ENCODE peak calls at places on chromosomes 13 and 19, in six cellular contexts. N is A549; W is HEK293T; E is AG20443; V is stimulated activated effector memory CD8-positive, alpha-beta T cell treated with anti-CD3 and anti-CD28 coated beads, Interleukin-12 subunit alpha, Interleukin-12 subunit beta, amount 100 ng/mL, for 72 hours; X is cardiac septum. M is an unnamed sample.

GRCh38 chr19:1787116-1787515 is 25.0 kb downstream of the ATP8B3 start:
- DNase-seq in V (no peak), X (no peak), N (no peak), W (no peak), E (no peak), M (no peak)

GRCh38 chr13:99969934-99970760 is 1.4 kb downstream of the ZIC5 start:
- DNase-seq in X (no peak), W (peak), V (peak), E (no peak), N (peak), M (no peak)

GRCh38 chr13:73593199-73593765 is 534.5 kb downstream of the KLF5 start:
- DNase-seq in X (no peak), N (no peak), V (no peak), E (no peak), W (no peak), M (no peak)

GRCh38 chr13:50955212-50955611 is 45.6 kb downstream of the RNASEH2B start:
- DNase-seq in W (no peak), N (no peak), V (no peak), E (no peak), X (no peak), M (no peak)

GRCh38 chr13:31056650-31057275 is 104.9 kb downstream of the HSPH1 start:
- DNase-seq in W (no peak), N (no peak), V (no peak), E (peak), X (no peak), M (peak)

GRCh38 chr19:8550070-8550469 is 27.2 kb downstream of the MYO1F start:
- DNase-seq in W (no peak), V (no peak), N (no peak), X (no peak), E (no peak), M (no peak)

GRCh38 chr13:44573790-44574465 is 2.2 kb downstream of the TSC22D1 start:
- DNase-seq in N (peak), W (peak), V (no peak), E (peak), X (no peak), M (peak)

GRCh38 chr13:58151452-58151851 is 519.9 kb downstream of the PCDH17 start:
- DNase-seq in N (no peak), E (no peak), V (no peak), X (no peak), W (no peak), M (no peak)

GRCh38 chr13:90493667-90494066 is 853.8 kb upstream of the MIR17HG start:
- DNase-seq in X (no peak), N (no peak), V (no peak), W (no peak), E (no peak), M (no peak)

GRCh38 chr19:55305491-55305890 is 19.6 kb downstream of the TMEM150B start:
- DNase-seq in W (peak), E (peak), N (peak), V (peak), X (no peak), M (peak)

GRCh38 chr13:46593403-46593802 is 40.4 kb downstream of the LRCH1 start:
- DNase-seq in W (no peak), N (no peak), V (peak), X (no peak), E (no peak), M (no peak)

GRCh38 chr13:43054803-43055802 is 31.7 kb downstream of the DNAJC15 start:
- DNase-seq in V (no peak), E (peak), X (no peak), W (peak), N (peak), M (peak)

GRCh38 chr19:29626386-29626785 is 20.3 kb downstream of the POP4 start:
- DNase-seq in N (no peak), X (no peak), E (no peak), W (no peak), V (no peak), M (no peak)

GRCh38 chr13:99655351-99656091 is 154.2 kb downstream of the TM9SF2 start:
- DNase-seq in E (peak), V (peak), N (peak), X (no peak), W (no peak), M (peak)

GRCh38 chr13:40146586-40147240 is 491.3 kb downstream of the COG6 start:
- DNase-seq in E (no peak), X (no peak), N (no peak), V (no peak), W (no peak), M (no peak)

GRCh38 chr19:46901701-46902401 is 41.1 kb downstream of the ARHGAP35 start:
- DNase-seq in V (no peak), E (no peak), X (no peak), W (no peak), N (no peak), M (no peak)

GRCh38 chr13:98216135-98216565 is 39.1 kb upstream of the RNF113B start:
- DNase-seq in W (peak), V (no peak), N (peak), E (peak), X (no peak), M (peak)

GRCh38 chr13:31074750-31075149 is 87.0 kb downstream of the HSPH1 start:
- DNase-seq in W (no peak), N (no peak), X (no peak), E (no peak), V (no peak), M (no peak)

GRCh38 chr13:21625366-21625765 is 21.4 kb upstream of the MICU2 start:
- DNase-seq in E (peak), N (peak), V (no peak), W (peak), X (no peak), M (peak)

GRCh38 chr19:16585808-16586476 is 13.7 kb upstream of the SLC35E1 start:
- DNase-seq in V (peak), E (no peak), W (no peak), N (no peak), X (no peak), M (no peak)

GRCh38 chr19:15775249-15775648 is 12.2 kb upstream of the OR10H5 start:
- DNase-seq in E (no peak), N (no peak), V (no peak), W (no peak), X (no peak), M (no peak)

GRCh38 chr13:65497265-65497664 is 1732.9 kb downstream of the PCDH9 start:
- DNase-seq in X (no peak), W (no peak), N (peak), E (peak), V (no peak), M (peak)

GRCh38 chr19:48935864-48936263 is 2.4 kb downstream of the DHDH start:
- DNase-seq in X (no peak), V (no peak), N (no peak), E (no peak), W (no peak), M (no peak)

M was measured in cardiac fibroblast.